ENCODE peak calls at places on chromosomes 13 and 19, in seven cellular contexts. D, Y, E, L, P, W and G are unnamed samples.

GRCh38 chr19:21328402-21328801 is 808 bp downstream of the ZNF708 start:
- DNase-seq in W (peak), L (no peak), D (peak), Y (peak), E (no peak), P (no peak), G (no peak)

GRCh38 chr19:23440791-23441190 is 45.5 kb upstream of the ZNF91 start:
- DNase-seq in P (no peak), L (no peak), D (no peak), W (no peak), Y (no peak), E (no peak), G (no peak)

GRCh38 chr19:35556846-35557538 is 6.5 kb downstream of the ATP4A start:
- DNase-seq in D (no peak), Y (no peak), E (no peak), L (no peak), P (peak), W (no peak), G (no peak)

GRCh38 chr13:75181906-75182305 is 300.1 kb downstream of the TBC1D4 start:
- DNase-seq in P (no peak), E (no peak), D (peak), L (no peak), Y (no peak), W (no peak), G (no peak)

GRCh38 chr19:6219592-6220290 is 60.0 kb downstream of the MLLT1 start:
- DNase-seq in E (no peak), D (peak), P (peak), W (no peak), Y (no peak), L (no peak), G (no peak)

GRCh38 chr13:94327318-94327717 is 152.2 kb downstream of the DCT start:
- DNase-seq in D (no peak), W (peak), Y (no peak), E (no peak), P (no peak), L (no peak), G (no peak)

GRCh38 chr13:49587311-49587847 is 2.0 kb upstream of the RCBTB1 start:
- DNase-seq in P (no peak), L (no peak), W (no peak), Y (no peak), D (no peak), E (no peak), G (no peak)

GRCh38 chr13:22569830-22570229 is 610.9 kb upstream of the SGCG start:
- DNase-seq in E (no peak), W (no peak), L (no peak), D (no peak), Y (peak), P (no peak), G (no peak)

GRCh38 chr13:49997935-49998334 is 1.1 kb downstream of the TRIM13 start:
- DNase-seq in W (no peak), D (no peak), L (no peak), P (no peak), E (no peak), Y (peak), G (no peak)

GRCh38 chr13:26062853-26063444 is 11.1 kb upstream of the SHISA2 start:
- DNase-seq in W (peak), Y (peak), E (no peak), D (peak), P (no peak), L (peak), G (no peak)

GRCh38 chr19:50893047-50893737 is 18.0 kb downstream of the KLK4 start:
- DNase-seq in P (no peak), E (no peak), D (no peak), W (no peak), Y (peak), L (no peak), G (no peak)

GRCh38 chr19:19296953-19297689 is 23.2 kb downstream of the SUGP1 start:
- DNase-seq in P (no peak), Y (no peak), E (no peak), W (no peak), D (no peak), L (no peak), G (no peak)

GRCh38 chr19:4730740-4731171 is 7.1 kb upstream of the DPP9 start:
- DNase-seq in P (no peak), Y (peak), L (peak), D (no peak), E (peak), W (no peak), G (no peak)

GRCh38 chr13:49373699-49374098 is 70.2 kb downstream of the CAB39L start:
- DNase-seq in L (no peak), Y (no peak), E (no peak), W (no peak), D (peak), P (no peak), G (no peak)

GRCh38 chr13:31485183-31485582 is 254.1 kb upstream of the RXFP2 start:
- DNase-seq in Y (no peak), D (peak), L (no peak), W (no peak), P (no peak), E (no peak), G (no peak)

GRCh38 chr13:91346848-91347211 is 657 bp upstream of the MIR17HG start:
- DNase-seq in Y (peak), L (peak), P (no peak), D (peak), W (peak), E (no peak), G (peak)

GRCh38 chr13:107209811-107210210 is 641.9 kb upstream of the ARGLU1 start:
- DNase-seq in W (no peak), D (peak), Y (no peak), E (no peak), L (no peak), P (no peak), G (no peak)